ENCODE peak calls at places on chromosomes 13 and 19, in eight cellular contexts. One of them, this sample, is unnamed.

GRCh38 chr19:10686661-10687517 is 14.3 kb upstream of the QTRT1 start:
- DNase-seq in RWPE1: no peak
- DNase-seq in substantia nigra: peak; percentile 65
- DNase-seq in tibial nerve: no peak
- DNase-seq in thoracic aorta: no peak
- DNase-seq in cardiac muscle cell: no peak
- DNase-seq in A549: no peak
- DNase-seq in H9: no peak
- DNase-seq in this sample: peak; percentile 69

GRCh38 chr13:60936281-60936680 is 479.4 kb downstream of the PCDH20 start:
- DNase-seq in substantia nigra: no peak
- DNase-seq in cardiac muscle cell: no peak
- DNase-seq in RWPE1: no peak
- DNase-seq in H9: no peak
- DNase-seq in A549: no peak
- DNase-seq in thoracic aorta: no peak
- DNase-seq in tibial nerve: no peak
- DNase-seq in this sample: no peak

GRCh38 chr19:50673118-50673517 is 23.9 kb downstream of the C19orf81 start:
- DNase-seq in thoracic aorta: no peak
- DNase-seq in tibial nerve: no peak
- DNase-seq in cardiac muscle cell: no peak
- DNase-seq in substantia nigra: no peak
- DNase-seq in A549: no peak
- DNase-seq in H9: no peak
- DNase-seq in RWPE1: no peak
- DNase-seq in this sample: no peak

GRCh38 chr19:10088949-10089554 is 2.9 kb downstream of the SHFL start:
- DNase-seq in H9: no peak
- DNase-seq in thoracic aorta: no peak
- DNase-seq in RWPE1: no peak
- DNase-seq in tibial nerve: no peak
- DNase-seq in substantia nigra: no peak
- DNase-seq in cardiac muscle cell: no peak
- DNase-seq in A549: no peak
- DNase-seq in this sample: no peak

GRCh38 chr13:32200741-32201140 is 114.4 kb downstream of the ZAR1L start:
- DNase-seq in A549: no peak
- DNase-seq in tibial nerve: no peak
- DNase-seq in thoracic aorta: no peak
- DNase-seq in RWPE1: no peak
- DNase-seq in H9: no peak
- DNase-seq in substantia nigra: no peak
- DNase-seq in cardiac muscle cell: peak; percentile 8
- DNase-seq in this sample: no peak

GRCh38 chr19:2989236-2989946 is 12.0 kb downstream of the TLE6 start:
- DNase-seq in A549: no peak
- DNase-seq in RWPE1: no peak
- DNase-seq in cardiac muscle cell: no peak
- DNase-seq in H9: no peak
- DNase-seq in substantia nigra: no peak
- DNase-seq in thoracic aorta: no peak
- DNase-seq in tibial nerve: no peak
- DNase-seq in this sample: no peak

GRCh38 chr19:58227964-58228583 is 640 bp upstream of the ZNF544 start:
- DNase-seq in A549: no peak
- DNase-seq in H9: no peak
- DNase-seq in cardiac muscle cell: no peak
- DNase-seq in RWPE1: no peak
- DNase-seq in tibial nerve: no peak
- DNase-seq in thoracic aorta: no peak
- DNase-seq in substantia nigra: no peak
- DNase-seq in this sample: no peak

GRCh38 chr19:48511800-48512503 is at the start of gene LMTK3:
- DNase-seq in cardiac muscle cell: peak; percentile 52
- DNase-seq in A549: peak; percentile 75
- DNase-seq in H9: peak; percentile 77
- DNase-seq in thoracic aorta: no peak
- DNase-seq in tibial nerve: no peak
- DNase-seq in substantia nigra: peak; percentile 59
- DNase-seq in RWPE1: peak; percentile 50
- DNase-seq in this sample: peak; percentile 78

GRCh38 chr13:111572956-111573355 is 252.5 kb downstream of the TEX29 start:
- DNase-seq in RWPE1: no peak
- DNase-seq in A549: no peak
- DNase-seq in thoracic aorta: no peak
- DNase-seq in substantia nigra: no peak
- DNase-seq in tibial nerve: no peak
- DNase-seq in cardiac muscle cell: no peak
- DNase-seq in H9: no peak
- DNase-seq in this sample: no peak

GRCh38 chr13:24887759-24888158 is 123.8 kb downstream of the RNF17 start:
- DNase-seq in A549: no peak
- DNase-seq in tibial nerve: no peak
- DNase-seq in cardiac muscle cell: no peak
- DNase-seq in RWPE1: no peak
- DNase-seq in thoracic aorta: no peak
- DNase-seq in substantia nigra: no peak
- DNase-seq in H9: no peak
- DNase-seq in this sample: no peak

GRCh38 chr13:86741762-86742285 is 929.3 kb upstream of the SLITRK5 start:
- DNase-seq in substantia nigra: no peak
- DNase-seq in H9: no peak
- DNase-seq in cardiac muscle cell: no peak
- DNase-seq in tibial nerve: no peak
- DNase-seq in thoracic aorta: no peak
- DNase-seq in A549: no peak
- DNase-seq in RWPE1: no peak
- DNase-seq in this sample: no peak

GRCh38 chr13:112213467-112214245 is 146.7 kb downstream of the SOX1 start:
- DNase-seq in RWPE1: no peak
- DNase-seq in tibial nerve: no peak
- DNase-seq in A549: no peak
- DNase-seq in thoracic aorta: no peak
- DNase-seq in substantia nigra: no peak
- DNase-seq in H9: no peak
- DNase-seq in cardiac muscle cell: no peak
- DNase-seq in this sample: no peak

GRCh38 chr13:36432106-36432544 is at the start of gene CCNA1:
- DNase-seq in substantia nigra: no peak
- DNase-seq in A549: no peak
- DNase-seq in thoracic aorta: no peak
- DNase-seq in H9: peak; percentile 97
- DNase-seq in tibial nerve: no peak
- DNase-seq in cardiac muscle cell: peak; percentile 25
- DNase-seq in RWPE1: peak; percentile 57
- DNase-seq in this sample: peak; percentile 27

GRCh38 chr13:113586661-113587479 is 2.3 kb downstream of the TFDP1 start:
- DNase-seq in thoracic aorta: no peak
- DNase-seq in tibial nerve: no peak
- DNase-seq in A549: no peak
- DNase-seq in substantia nigra: no peak
- DNase-seq in RWPE1: no peak
- DNase-seq in cardiac muscle cell: no peak
- DNase-seq in H9: no peak
- DNase-seq in this sample: no peak

GRCh38 chr19:47356900-47357299 is 7.8 kb downstream of the DHX34 start:
- DNase-seq in H9: no peak
- DNase-seq in thoracic aorta: no peak
- DNase-seq in A549: no peak
- DNase-seq in RWPE1: no peak
- DNase-seq in substantia nigra: no peak
- DNase-seq in tibial nerve: no peak
- DNase-seq in cardiac muscle cell: no peak
- DNase-seq in this sample: no peak

GRCh38 chr13:98813993-98814392 is 61.5 kb upstream of the SLC15A1 start:
- DNase-seq in thoracic aorta: no peak
- DNase-seq in tibial nerve: no peak
- DNase-seq in substantia nigra: no peak
- DNase-seq in RWPE1: no peak
- DNase-seq in H9: no peak
- DNase-seq in A549: no peak
- DNase-seq in cardiac muscle cell: no peak
- DNase-seq in this sample: no peak

GRCh38 chr13:98807774-98808173 is 55.3 kb upstream of the SLC15A1 start:
- DNase-seq in tibial nerve: no peak
- DNase-seq in H9: no peak
- DNase-seq in A549: no peak
- DNase-seq in cardiac muscle cell: no peak
- DNase-seq in substantia nigra: no peak
- DNase-seq in RWPE1: no peak
- DNase-seq in thoracic aorta: no peak
- DNase-seq in this sample: no peak

GRCh38 chr13:98804336-98804855 is 51.9 kb upstream of the SLC15A1 start:
- DNase-seq in H9: no peak
- DNase-seq in RWPE1: no peak
- DNase-seq in A549: no peak
- DNase-seq in tibial nerve: no peak
- DNase-seq in thoracic aorta: no peak
- DNase-seq in cardiac muscle cell: no peak
- DNase-seq in substantia nigra: no peak
- DNase-seq in this sample: no peak

GRCh38 chr13:98810746-98811145 is 58.3 kb upstream of the SLC15A1 start:
- DNase-seq in RWPE1: no peak
- DNase-seq in substantia nigra: no peak
- DNase-seq in thoracic aorta: no peak
- DNase-seq in H9: no peak
- DNase-seq in tibial nerve: no peak
- DNase-seq in A549: no peak
- DNase-seq in cardiac muscle cell: no peak
- DNase-seq in this sample: no peak

GRCh38 chr13:98809345-98809777 is 56.9 kb upstream of the SLC15A1 start:
- DNase-seq in cardiac muscle cell: no peak
- DNase-seq in A549: no peak
- DNase-seq in tibial nerve: no peak
- DNase-seq in substantia nigra: no peak
- DNase-seq in RWPE1: no peak
- DNase-seq in thoracic aorta: no peak
- DNase-seq in H9: no peak
- DNase-seq in this sample: no peak
- H3K27ac ChIP-seq in cardiac muscle cell: no peak overlapping the region
- H3K27ac ChIP-seq in A549: no peak overlapping the region
- H3K27ac ChIP-seq in tibial nerve: no peak overlapping the region
- H3K27ac ChIP-seq in substantia nigra: no peak overlapping the region
- H3K27ac ChIP-seq in RWPE1: no peak overlapping the region
- H3K27ac ChIP-seq in thoracic aorta: no peak overlapping the region
- H3K27ac ChIP-seq in H9: no peak overlapping the region
- H3K27ac ChIP-seq in this sample: no peak overlapping the region

DNA sequence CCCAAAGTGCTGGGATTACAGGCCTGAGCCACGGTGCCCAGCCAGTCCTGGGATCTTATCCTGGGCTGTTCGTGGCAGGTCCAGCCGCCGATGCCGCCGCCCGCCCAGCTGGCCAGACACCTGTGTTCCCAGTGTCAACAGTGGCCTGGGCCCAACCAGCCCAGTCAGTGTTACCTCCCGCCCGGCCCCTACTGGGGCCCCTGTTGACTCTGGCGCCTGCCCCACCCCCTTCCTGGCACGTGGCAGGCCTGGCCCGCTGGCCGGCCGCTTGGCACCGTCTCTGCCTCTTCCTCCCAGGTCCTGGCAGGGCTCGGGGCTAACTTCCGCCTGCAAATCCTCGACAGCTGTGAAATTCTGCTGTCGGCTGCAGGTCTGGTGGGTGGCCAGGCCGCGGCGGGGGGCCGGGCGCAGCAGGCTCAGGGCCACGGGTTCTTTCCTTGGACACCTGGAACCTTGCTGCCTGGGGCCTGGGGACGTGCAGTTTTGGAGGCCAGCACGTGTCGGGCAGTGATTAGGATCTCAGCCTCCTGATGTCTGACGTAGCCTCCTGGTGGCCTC is 9.1 kb downstream of the ARID3A start:
- DNase-seq in tibial nerve: peak; percentile 58
- DNase-seq in thoracic aorta: no peak
- DNase-seq in cardiac muscle cell: peak; percentile 90
- DNase-seq in H9: no peak
- DNase-seq in A549: no peak
- DNase-seq in substantia nigra: peak; percentile 21
- DNase-seq in RWPE1: no peak
- DNase-seq in this sample: no peak
- H3K27ac ChIP-seq in tibial nerve: no peak overlapping the region
- H3K27ac ChIP-seq in thoracic aorta: peak overlapping the region; percentile 67
- H3K27ac ChIP-seq in cardiac muscle cell: peak overlapping the region; percentile 84
- H3K27ac ChIP-seq in H9: no peak overlapping the region
- H3K27ac ChIP-seq in A549: peak overlapping the region; percentile 88
- H3K27ac ChIP-seq in substantia nigra: peak overlapping the region; percentile 30
- H3K27ac ChIP-seq in RWPE1: peak overlapping the region; percentile 79
- H3K27ac ChIP-seq in this sample: peak overlapping the region; percentile 52

GRCh38 chr13:50911937-50912624 is 2.5 kb downstream of the RNASEH2B start:
- DNase-seq in H9: peak; percentile 90
- DNase-seq in thoracic aorta: peak; percentile 52
- DNase-seq in tibial nerve: peak; percentile 87
- DNase-seq in A549: peak; percentile 58
- DNase-seq in substantia nigra: peak; percentile 19
- DNase-seq in RWPE1: peak; percentile 74
- DNase-seq in cardiac muscle cell: peak; percentile 92
- DNase-seq in this sample: peak; percentile 66
- H3K27ac ChIP-seq in H9: no peak overlapping the region
- H3K27ac ChIP-seq in thoracic aorta: no peak overlapping the region
- H3K27ac ChIP-seq in tibial nerve: no peak overlapping the region
- H3K27ac ChIP-seq in A549: no peak overlapping the region
- H3K27ac ChIP-seq in substantia nigra: no peak overlapping the region
- H3K27ac ChIP-seq in RWPE1: no peak overlapping the region
- H3K27ac ChIP-seq in cardiac muscle cell: peak overlapping the region; percentile 47
- H3K27ac ChIP-seq in this sample: no peak overlapping the region

DNA sequence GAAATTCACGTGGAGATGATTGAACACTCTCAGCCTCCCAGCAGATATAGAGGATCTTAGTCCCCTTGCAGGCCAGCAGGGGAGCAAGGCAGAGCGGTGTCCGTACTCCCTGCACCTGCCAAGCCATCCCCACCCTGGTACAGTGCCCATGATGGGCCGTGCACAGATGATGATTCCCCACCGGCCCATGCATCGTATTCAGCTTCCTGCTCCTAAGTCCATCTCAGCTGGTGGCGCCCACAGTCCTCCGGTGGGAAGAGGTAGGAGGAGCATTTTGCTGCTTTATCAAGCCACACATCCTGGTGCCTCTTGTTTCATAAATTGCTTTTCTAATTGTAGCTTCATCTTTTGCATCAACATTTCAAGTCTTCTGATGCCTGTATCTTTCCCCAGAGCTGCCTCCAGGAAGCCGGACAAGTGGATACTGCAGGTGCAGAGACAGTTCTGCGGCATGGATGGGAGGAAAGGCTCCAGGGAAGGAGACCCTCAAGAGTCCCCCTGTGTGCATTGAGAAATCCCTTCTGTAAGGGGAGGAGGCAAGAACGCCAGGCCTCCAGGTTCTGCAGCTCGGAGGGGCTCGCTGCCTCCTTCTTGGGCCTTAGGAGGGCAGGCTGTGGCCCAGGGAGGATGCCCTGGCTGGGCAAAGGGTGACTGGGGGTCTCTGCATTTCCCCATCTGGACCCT is 55.3 kb downstream of the F2RL3 start:
- DNase-seq in cardiac muscle cell: no peak
- DNase-seq in A549: no peak
- DNase-seq in tibial nerve: no peak
- DNase-seq in H9: no peak
- DNase-seq in RWPE1: no peak
- DNase-seq in thoracic aorta: no peak
- DNase-seq in substantia nigra: no peak
- DNase-seq in this sample: no peak
- H3K27ac ChIP-seq in cardiac muscle cell: peak overlapping the region; percentile 49
- H3K27ac ChIP-seq in A549: no peak overlapping the region
- H3K27ac ChIP-seq in tibial nerve: no peak overlapping the region
- H3K27ac ChIP-seq in H9: no peak overlapping the region
- H3K27ac ChIP-seq in RWPE1: no peak overlapping the region
- H3K27ac ChIP-seq in thoracic aorta: no peak overlapping the region
- H3K27ac ChIP-seq in substantia nigra: no peak overlapping the region
- H3K27ac ChIP-seq in this sample: no peak overlapping the region